ENCODE peak calls at places on chromosomes 1 and 21, in eight cellular contexts. N is neuronal stem cell, V is mammary epithelial cell, R is GM23248, S is neural progenitor cell, B is HCT116, H is A549, W is SK-N-SH. G is an unnamed sample.

GRCh38 chr1:33396188-33397124 is 34.4 kb downstream of the PHC2 start:
- DNase-seq in N (no peak), V (no peak), R (no peak), S (no peak), B (no peak), H (no peak), W (no peak), G (no peak)

GRCh38 chr1:156811171-156811570 is 5.5 kb downstream of the SH2D2A start:
- DNase-seq in N (no peak), V (no peak), R (no peak), S (no peak), B (no peak), H (no peak), W (no peak), G (peak; percentile 86)

GRCh38 chr1:204736861-204737260 is 51.3 kb upstream of the LRRN2 start:
- DNase-seq in N (no peak), V (no peak), R (no peak), S (no peak), B (no peak), H (no peak), W (no peak), G (no peak)

GRCh38 chr1:165871311-165872067 is 44.1 kb downstream of the UCK2 start:
- DNase-seq in N (no peak), V (peak; percentile 49), R (peak; percentile 30), S (peak; percentile 16), B (peak; percentile 79), H (no peak), W (no peak), G (no peak)

GRCh38 chr1:156115514-156116374 is 1.2 kb downstream of the LMNA start:
- DNase-seq in N (no peak), V (peak; percentile 71), R (peak; percentile 86), S (peak; percentile 55), B (no peak), H (no peak), W (peak; percentile 64), G (no peak)

GRCh38 chr21:36859744-36860501 is 106.5 kb downstream of the HLCS start:
- DNase-seq in N (no peak), V (peak; percentile 21), R (peak; percentile 45), S (no peak), B (no peak), H (peak; percentile 63), W (peak; percentile 41), G (peak; percentile 65)

GRCh38 chr1:7491089-7491817 is 279.8 kb upstream of the VAMP3 start:
- DNase-seq in N (no peak), V (no peak), R (peak; percentile 91), S (no peak), B (no peak), H (no peak), W (no peak), G (peak; percentile 94)

GRCh38 chr1:147264158-147264768 is 21.8 kb downstream of the CHD1L start:
- DNase-seq in N (no peak), V (peak; percentile 67), R (peak; percentile 93), S (no peak), B (no peak), H (no peak), W (no peak), G (peak; percentile 68)

GRCh38 chr1:198598796-198599321 is 40.0 kb upstream of the PTPRC start:
- DNase-seq in N (no peak), V (no peak), R (no peak), S (no peak), B (no peak), H (no peak), W (no peak), G (peak; percentile 53)

GRCh38 chr1:198595765-198596164 is 43.1 kb upstream of the PTPRC start:
- DNase-seq in N (no peak), V (no peak), R (no peak), S (no peak), B (no peak), H (no peak), W (no peak), G (no peak)

GRCh38 chr1:198599749-198600148 is 39.1 kb upstream of the PTPRC start:
- DNase-seq in N (no peak), V (no peak), R (no peak), S (no peak), B (no peak), H (no peak), W (no peak), G (no peak)

GRCh38 chr1:198600906-198601305 is 37.9 kb upstream of the PTPRC start:
- DNase-seq in N (no peak), V (no peak), R (no peak), S (no peak), B (no peak), H (no peak), W (no peak), G (no peak)

DNA sequence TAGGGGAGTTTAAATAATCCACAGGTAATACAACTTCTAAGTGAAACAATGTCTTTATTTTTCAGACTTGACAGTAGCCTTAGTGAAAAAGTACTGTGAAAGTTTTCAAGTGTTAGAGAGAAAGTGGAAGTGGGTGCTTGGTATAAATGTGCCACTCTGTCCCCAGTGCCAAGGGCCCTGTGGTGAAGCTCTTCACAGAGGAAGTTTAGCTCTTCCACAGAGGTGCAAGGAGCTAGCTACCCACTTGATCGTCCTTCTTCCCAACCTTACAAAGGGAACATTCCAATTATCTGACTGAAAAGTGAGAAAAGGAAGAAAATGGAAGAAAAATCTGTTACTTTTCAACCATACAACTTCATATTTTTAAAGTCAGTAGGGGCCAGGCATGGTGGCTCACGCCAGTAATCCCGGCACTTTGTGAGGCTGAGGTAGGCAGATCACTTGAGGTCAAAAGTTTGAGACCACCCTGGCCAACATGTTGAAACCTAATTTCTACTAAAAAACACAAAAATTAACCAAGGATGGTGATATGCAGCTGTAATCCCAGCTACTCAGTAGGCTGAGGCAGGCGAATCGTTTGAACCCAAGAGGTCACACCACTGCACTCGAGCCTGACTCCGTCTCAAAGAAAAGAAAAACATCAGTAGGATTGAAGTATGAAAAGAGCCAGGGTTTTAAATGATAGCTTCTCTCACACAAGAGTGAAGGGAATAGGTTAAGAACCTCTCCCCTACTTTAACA is 41.0 kb upstream of the PTPRC start:
- DNase-seq in N (no peak), V (no peak), R (no peak), S (no peak), B (no peak), H (no peak), W (no peak), G (no peak)
- H3K4me3 ChIP-seq in N (no peak overlapping the region), V (no peak overlapping the region), R (no peak overlapping the region), S (no peak overlapping the region), B (no peak overlapping the region), H (no peak overlapping the region), W (no peak overlapping the region), G (no peak overlapping the region)

GRCh38 chr1:11187458-11187857 is 1.7 kb upstream of the ANGPTL7 start:
- DNase-seq in N (no peak), V (no peak), R (no peak), S (no peak), B (no peak), H (no peak), W (no peak), G (no peak)
- H3K4me1 ChIP-seq in N (no peaks in the 10 kb centered on the region), V (no peaks in the 10 kb centered on the region), R (no peaks in the 10 kb centered on the region), S (peaks cover 11% of the 10 kb centered on the region), B (no peaks in the 10 kb centered on the region), H (no peaks in the 10 kb centered on the region), W (no peaks in the 10 kb centered on the region), G (no peaks in the 10 kb centered on the region)

GRCh38 chr1:182215797-182216196 is 154.3 kb upstream of the ZNF648 start:
- DNase-seq in N (no peak), V (no peak), R (peak; percentile 66), S (no peak), B (no peak), H (no peak), W (no peak), G (no peak)

GRCh38 chr1:182217967-182218366 is 156.5 kb upstream of the ZNF648 start:
- DNase-seq in N (no peak), V (peak; percentile 81), R (peak; percentile 59), S (no peak), B (peak; percentile 22), H (no peak), W (no peak), G (no peak)

GRCh38 chr1:182213163-182213562 is 151.7 kb upstream of the ZNF648 start:
- DNase-seq in N (no peak), V (no peak), R (no peak), S (no peak), B (no peak), H (no peak), W (no peak), G (no peak)

GRCh38 chr1:182211364-182211763 is 149.9 kb upstream of the ZNF648 start:
- DNase-seq in N (no peak), V (no peak), R (no peak), S (no peak), B (no peak), H (no peak), W (no peak), G (no peak)

DNA sequence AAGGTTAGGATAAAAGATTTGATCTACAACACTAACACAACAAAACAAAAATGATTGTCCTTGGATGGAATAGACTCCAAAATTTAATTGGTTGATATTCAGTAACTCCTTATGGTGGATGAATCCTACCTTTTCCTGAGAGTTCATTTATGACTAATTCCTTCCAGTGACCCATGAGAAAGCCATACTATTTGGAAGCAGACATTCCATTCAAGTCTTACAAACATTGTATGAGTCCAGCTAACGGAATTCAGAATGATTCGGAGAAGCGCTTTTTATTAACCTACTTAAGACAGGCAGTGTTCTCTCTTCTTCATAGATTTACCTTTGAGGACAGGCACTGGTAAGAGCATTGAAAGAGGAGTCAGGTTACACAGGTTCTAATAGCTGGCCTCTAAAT is 155.6 kb upstream of the ZNF648 start:
- DNase-seq in N (no peak), V (peak; percentile 68), R (peak; percentile 88), S (no peak), B (peak; percentile 23), H (no peak), W (no peak), G (no peak)
- H3K4me2 ChIP-seq in N (no peak overlapping the region), V (peak overlapping the region; percentile 4), R (peak overlapping the region; percentile 79), S (no peak overlapping the region), B (peak overlapping the region; percentile 24), H (no peak overlapping the region), W (no peak overlapping the region), G (no peak overlapping the region)

GRCh38 chr1:234862360-234862943 is 252.5 kb upstream of the IRF2BP2 start:
- DNase-seq in N (no peak), V (no peak), R (no peak), S (no peak), B (no peak), H (no peak), W (no peak), G (no peak)

GRCh38 chr1:234863596-234863995 is 253.6 kb upstream of the IRF2BP2 start:
- DNase-seq in N (no peak), V (peak; percentile 60), R (peak; percentile 90), S (no peak), B (no peak), H (no peak), W (no peak), G (peak; percentile 82)

GRCh38 chr1:234861024-234861620 is 251.1 kb upstream of the IRF2BP2 start:
- DNase-seq in N (no peak), V (no peak), R (no peak), S (no peak), B (no peak), H (no peak), W (no peak), G (no peak)

GRCh38 chr1:234862944-234863515 is 253.1 kb upstream of the IRF2BP2 start:
- DNase-seq in N (no peak), V (peak; percentile 69), R (peak; percentile 81), S (peak; percentile 13), B (no peak), H (no peak), W (no peak), G (peak; percentile 63)

DNA sequence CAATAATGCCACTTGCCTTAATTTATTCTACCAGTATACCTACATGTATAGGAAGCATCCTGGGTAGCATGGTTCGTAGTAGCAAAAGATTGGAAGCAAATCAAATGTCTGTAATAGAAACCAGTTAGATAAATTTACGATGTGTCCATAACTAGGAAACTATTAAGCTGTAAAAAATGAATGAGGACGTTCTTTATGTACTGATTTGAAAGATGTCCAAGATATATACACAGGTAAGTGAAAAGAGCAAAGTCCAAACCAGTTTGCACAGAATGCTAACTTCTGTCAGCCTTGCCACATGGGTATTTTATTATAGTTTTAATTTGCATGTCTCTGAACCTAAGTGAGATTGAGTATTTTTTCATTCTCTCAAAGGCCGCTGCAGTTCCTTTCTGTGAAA is 251.8 kb upstream of the IRF2BP2 start:
- DNase-seq in N (no peak), V (no peak), R (no peak), S (no peak), B (no peak), H (no peak), W (no peak), G (peak; percentile 19)
- H3K4me3 ChIP-seq in N (no peak overlapping the region), V (no peak overlapping the region), R (no peak overlapping the region), S (no peak overlapping the region), B (no peak overlapping the region), H (no peak overlapping the region), W (no peak overlapping the region), G (no peak overlapping the region)

G was measured in osteoblast.